ENCODE peak calls at places on chromosome 10, in five cellular contexts. J is BJ; S is activated naive CD4-positive, alpha-beta T cell treated with anti-CD3 and anti-CD28 coated beads, Interleukin-2, amount 50 U/mL, for 72 hours; Q is Peyer's patch; R is right cardiac atrium. D is an unnamed sample.

GRCh38 chr10:129710510-129710847 is 243.4 kb downstream of the MGMT start:
- DNase-seq in J (no peak), S (no peak), Q (no peak), R (no peak), D (no peak)

GRCh38 chr10:69051303-69051702 is 36.6 kb upstream of the SRGN start:
- DNase-seq in J (no peak), S (no peak), Q (no peak), R (peak), D (peak)

GRCh38 chr10:20277820-20278219 is 461.6 kb downstream of the PLXDC2 start:
- DNase-seq in J (no peak), S (no peak), Q (no peak), R (no peak), D (no peak)

GRCh38 chr10:124211921-124212320 is 118.5 kb upstream of the CHST15 start:
- DNase-seq in J (no peak), S (no peak), Q (no peak), R (no peak), D (no peak)

GRCh38 chr10:93030409-93030808 is 30.2 kb upstream of the CYP26C1 start:
- DNase-seq in J (peak), S (no peak), Q (no peak), R (no peak), D (no peak)

GRCh38 chr10:96648297-96648696 is 61.5 kb upstream of the TM9SF3 start:
- DNase-seq in J (no peak), S (no peak), Q (no peak), R (no peak), D (no peak)

GRCh38 chr10:15642095-15642494 is 77.6 kb downstream of the ITGA8 start:
- DNase-seq in J (no peak), S (no peak), Q (no peak), R (no peak), D (no peak)

GRCh38 chr10:4344544-4344994 is 481.4 kb upstream of the AKR1E2 start:
- DNase-seq in J (peak), S (peak), Q (no peak), R (peak), D (peak)

GRCh38 chr10:77807706-77808105 is 118.8 kb downstream of the DLG5 start:
- DNase-seq in J (no peak), S (no peak), Q (no peak), R (no peak), D (no peak)

GRCh38 chr10:59381687-59382086 is 19.3 kb upstream of the FAM13C start:
- DNase-seq in J (no peak), S (no peak), Q (no peak), R (no peak), D (no peak)

GRCh38 chr10:45464958-45465567 is 91.0 kb downstream of the ALOX5 start:
- DNase-seq in J (no peak), S (peak), Q (peak), R (peak), D (peak)

GRCh38 chr10:17220652-17221100 is 7.4 kb upstream of the VIM start:
- DNase-seq in J (no peak), S (no peak), Q (no peak), R (no peak), D (no peak)

GRCh38 chr10:119252051-119252465 is 44.7 kb downstream of the GRK5 start:
- DNase-seq in J (no peak), S (no peak), Q (no peak), R (peak), D (no peak)

GRCh38 chr10:75744242-75744641 is 312.8 kb downstream of the LRMDA start:
- DNase-seq in J (no peak), S (no peak), Q (no peak), R (no peak), D (no peak)

GRCh38 chr10:110344622-110345021 is 39.9 kb upstream of the SMNDC1 start:
- DNase-seq in J (no peak), S (no peak), Q (no peak), R (no peak), D (no peak)

GRCh38 chr10:103884681-103885139 is 29.3 kb upstream of the SH3PXD2A start:
- DNase-seq in J (no peak), S (no peak), Q (no peak), R (no peak), D (no peak)

GRCh38 chr10:34013235-34013634 is 678.8 kb upstream of the NRP1 start:
- DNase-seq in J (no peak), S (no peak), Q (no peak), R (no peak), D (no peak)

GRCh38 chr10:112678581-112678980 is 231.6 kb downstream of the VTI1A start:
- DNase-seq in J (no peak), S (no peak), Q (no peak), R (no peak), D (no peak)

GRCh38 chr10:113961261-113961938 is 82.3 kb upstream of the ADRB1 start:
- DNase-seq in J (no peak), S (peak), Q (no peak), R (no peak), D (no peak)

GRCh38 chr10:69451209-69451783 is at the start of gene TSPAN15:
- DNase-seq in J (no peak), S (peak), Q (peak), R (peak), D (peak)

GRCh38 chr10:5068274-5069017 is 25.8 kb upstream of the AKR1C3 start:
- DNase-seq in J (no peak), S (no peak), Q (no peak), R (no peak), D (no peak)